ENCODE peak calls at places on chromosomes 4 and X, in eight cellular contexts. One of them, this sample, is unnamed.

GRCh38 chrX:66684196-66684595 is 45.3 kb upstream of the EDA2R start:
- DNase-seq in mucosa of descending colon: no peak
- DNase-seq in stomach: no peak
- DNase-seq in keratinocyte: no peak
- DNase-seq in CD4-positive, alpha-beta memory T cell: no peak
- DNase-seq in neuronal stem cell: no peak
- DNase-seq in OCI-LY7: no peak
- DNase-seq in upper lobe of left lung: no peak
- DNase-seq in this sample: no peak

GRCh38 chrX:75746891-75747639 is 38.0 kb downstream of the MAGEE2 start:
- DNase-seq in keratinocyte: no peak
- DNase-seq in upper lobe of left lung: peak; percentile 25
- DNase-seq in mucosa of descending colon: peak; percentile 44
- DNase-seq in stomach: peak; percentile 42
- DNase-seq in CD4-positive, alpha-beta memory T cell: peak; percentile 22
- DNase-seq in OCI-LY7: peak; percentile 66
- DNase-seq in neuronal stem cell: no peak
- DNase-seq in this sample: no peak

GRCh38 chrX:19888419-19888879 is 1.0 kb upstream of the SH3KBP1 start:
- DNase-seq in upper lobe of left lung: no peak
- DNase-seq in mucosa of descending colon: no peak
- DNase-seq in OCI-LY7: peak; percentile 73
- DNase-seq in stomach: no peak
- DNase-seq in keratinocyte: no peak
- DNase-seq in neuronal stem cell: peak; percentile 27
- DNase-seq in CD4-positive, alpha-beta memory T cell: peak; percentile 58
- DNase-seq in this sample: no peak

GRCh38 chrX:108001218-108001814 is 19.1 kb upstream of the TEX13B start:
- DNase-seq in upper lobe of left lung: no peak
- DNase-seq in neuronal stem cell: no peak
- DNase-seq in OCI-LY7: peak; percentile 53
- DNase-seq in mucosa of descending colon: no peak
- DNase-seq in keratinocyte: no peak
- DNase-seq in stomach: no peak
- DNase-seq in CD4-positive, alpha-beta memory T cell: peak; percentile 60
- DNase-seq in this sample: no peak

GRCh38 chr4:87947381-87948160 is 27.9 kb upstream of the SPP1 start:
- DNase-seq in stomach: no peak
- DNase-seq in upper lobe of left lung: no peak
- DNase-seq in CD4-positive, alpha-beta memory T cell: no peak
- DNase-seq in OCI-LY7: no peak
- DNase-seq in neuronal stem cell: no peak
- DNase-seq in keratinocyte: no peak
- DNase-seq in mucosa of descending colon: no peak
- DNase-seq in this sample: no peak

GRCh38 chrX:23773601-23774175 is 9.3 kb upstream of the SAT1 start:
- DNase-seq in CD4-positive, alpha-beta memory T cell: peak; percentile 76
- DNase-seq in neuronal stem cell: no peak
- DNase-seq in stomach: no peak
- DNase-seq in OCI-LY7: peak; percentile 71
- DNase-seq in upper lobe of left lung: peak; percentile 42
- DNase-seq in keratinocyte: no peak
- DNase-seq in mucosa of descending colon: no peak
- DNase-seq in this sample: no peak

GRCh38 chr4:41538017-41538733 is at the start of gene LIMCH1:
- DNase-seq in upper lobe of left lung: peak; percentile 39
- DNase-seq in mucosa of descending colon: peak; percentile 19
- DNase-seq in keratinocyte: no peak
- DNase-seq in CD4-positive, alpha-beta memory T cell: no peak
- DNase-seq in OCI-LY7: no peak
- DNase-seq in stomach: no peak
- DNase-seq in neuronal stem cell: no peak
- DNase-seq in this sample: no peak

GRCh38 chr4:79526970-79527565 is 119.0 kb upstream of the GK2 start:
- DNase-seq in upper lobe of left lung: no peak
- DNase-seq in CD4-positive, alpha-beta memory T cell: no peak
- DNase-seq in neuronal stem cell: no peak
- DNase-seq in keratinocyte: no peak
- DNase-seq in mucosa of descending colon: no peak
- DNase-seq in OCI-LY7: no peak
- DNase-seq in stomach: no peak
- DNase-seq in this sample: no peak

GRCh38 chr4:55637272-55637820 is 1.2 kb upstream of the NMU start:
- DNase-seq in neuronal stem cell: no peak
- DNase-seq in keratinocyte: no peak
- DNase-seq in mucosa of descending colon: no peak
- DNase-seq in CD4-positive, alpha-beta memory T cell: no peak
- DNase-seq in stomach: no peak
- DNase-seq in OCI-LY7: no peak
- DNase-seq in upper lobe of left lung: no peak
- DNase-seq in this sample: no peak

GRCh38 chr4:5693871-5694270 is 14.5 kb downstream of the EVC2 start:
- DNase-seq in keratinocyte: no peak
- DNase-seq in upper lobe of left lung: no peak
- DNase-seq in neuronal stem cell: no peak
- DNase-seq in OCI-LY7: no peak
- DNase-seq in CD4-positive, alpha-beta memory T cell: no peak
- DNase-seq in stomach: no peak
- DNase-seq in mucosa of descending colon: no peak
- DNase-seq in this sample: no peak

GRCh38 chr4:138007572-138007971 is 234.6 kb downstream of the SLC7A11 start:
- DNase-seq in CD4-positive, alpha-beta memory T cell: no peak
- DNase-seq in stomach: no peak
- DNase-seq in OCI-LY7: no peak
- DNase-seq in neuronal stem cell: no peak
- DNase-seq in keratinocyte: no peak
- DNase-seq in upper lobe of left lung: no peak
- DNase-seq in mucosa of descending colon: no peak
- DNase-seq in this sample: no peak

GRCh38 chrX:101029665-101030064 is 22.2 kb downstream of the TRMT2B start:
- DNase-seq in keratinocyte: no peak
- DNase-seq in mucosa of descending colon: no peak
- DNase-seq in stomach: no peak
- DNase-seq in upper lobe of left lung: no peak
- DNase-seq in CD4-positive, alpha-beta memory T cell: no peak
- DNase-seq in OCI-LY7: no peak
- DNase-seq in neuronal stem cell: no peak
- DNase-seq in this sample: no peak

GRCh38 chr4:110475881-110476818 is at the start of gene ENPEP:
- DNase-seq in stomach: no peak
- DNase-seq in keratinocyte: no peak
- DNase-seq in neuronal stem cell: no peak
- DNase-seq in mucosa of descending colon: peak; percentile 40
- DNase-seq in OCI-LY7: no peak
- DNase-seq in upper lobe of left lung: no peak
- DNase-seq in CD4-positive, alpha-beta memory T cell: no peak
- DNase-seq in this sample: no peak

GRCh38 chr4:81449018-81449417 is 22.7 kb downstream of the RASGEF1B start:
- DNase-seq in keratinocyte: no peak
- DNase-seq in neuronal stem cell: no peak
- DNase-seq in mucosa of descending colon: no peak
- DNase-seq in upper lobe of left lung: no peak
- DNase-seq in OCI-LY7: no peak
- DNase-seq in CD4-positive, alpha-beta memory T cell: no peak
- DNase-seq in stomach: no peak
- DNase-seq in this sample: no peak
- H3K4me1 ChIP-seq in keratinocyte: peaks cover 27% of the 10 kb centered on the region
- H3K4me1 ChIP-seq in neuronal stem cell: no peaks in the 10 kb centered on the region
- H3K4me1 ChIP-seq in mucosa of descending colon: no peaks in the 10 kb centered on the region
- H3K4me1 ChIP-seq in upper lobe of left lung: no peaks in the 10 kb centered on the region
- H3K4me1 ChIP-seq in OCI-LY7: peaks cover 12% of the 10 kb centered on the region
- H3K4me1 ChIP-seq in CD4-positive, alpha-beta memory T cell: no peaks in the 10 kb centered on the region
- H3K4me1 ChIP-seq in stomach: no peaks in the 10 kb centered on the region
- H3K4me1 ChIP-seq in this sample: peaks cover 32% of the 10 kb centered on the region

GRCh38 chr4:73259552-73260140 is 1.0 kb upstream of the ANKRD17 start:
- DNase-seq in upper lobe of left lung: no peak
- DNase-seq in OCI-LY7: peak; percentile 46
- DNase-seq in mucosa of descending colon: no peak
- DNase-seq in stomach: no peak
- DNase-seq in keratinocyte: no peak
- DNase-seq in neuronal stem cell: no peak
- DNase-seq in CD4-positive, alpha-beta memory T cell: no peak
- DNase-seq in this sample: no peak

GRCh38 chr4:73257995-73258667 is 467 bp downstream of the ANKRD17 start:
- DNase-seq in neuronal stem cell: peak; percentile 40
- DNase-seq in OCI-LY7: peak; percentile 70
- DNase-seq in CD4-positive, alpha-beta memory T cell: no peak
- DNase-seq in stomach: no peak
- DNase-seq in upper lobe of left lung: peak; percentile 26
- DNase-seq in mucosa of descending colon: no peak
- DNase-seq in keratinocyte: no peak
- DNase-seq in this sample: no peak

GRCh38 chr4:73257242-73257994 is 1.2 kb downstream of the ANKRD17 start:
- DNase-seq in keratinocyte: peak; percentile 21
- DNase-seq in OCI-LY7: peak; percentile 77
- DNase-seq in CD4-positive, alpha-beta memory T cell: peak; percentile 66
- DNase-seq in neuronal stem cell: peak; percentile 38
- DNase-seq in upper lobe of left lung: peak; percentile 84
- DNase-seq in mucosa of descending colon: peak; percentile 80
- DNase-seq in stomach: peak; percentile 80
- DNase-seq in this sample: peak; percentile 16

GRCh38 chr4:73258668-73259551 is at the start of gene ANKRD17:
- DNase-seq in mucosa of descending colon: peak; percentile 96
- DNase-seq in neuronal stem cell: peak; percentile 91
- DNase-seq in OCI-LY7: peak; percentile 94
- DNase-seq in CD4-positive, alpha-beta memory T cell: peak; percentile 92
- DNase-seq in keratinocyte: peak; percentile 48
- DNase-seq in upper lobe of left lung: peak; percentile 92
- DNase-seq in stomach: peak; percentile 94
- DNase-seq in this sample: peak; percentile 65
- H3K4me1 ChIP-seq in mucosa of descending colon: peaks cover 37% of the 10 kb centered on the region
- H3K4me1 ChIP-seq in neuronal stem cell: peaks cover 4% of the 10 kb centered on the region
- H3K4me1 ChIP-seq in OCI-LY7: peaks cover 50% of the 10 kb centered on the region
- H3K4me1 ChIP-seq in CD4-positive, alpha-beta memory T cell: peaks cover 51% of the 10 kb centered on the region
- H3K4me1 ChIP-seq in keratinocyte: peaks cover 17% of the 10 kb centered on the region
- H3K4me1 ChIP-seq in upper lobe of left lung: peaks cover 39% of the 10 kb centered on the region
- H3K4me1 ChIP-seq in stomach: peaks cover 26% of the 10 kb centered on the region
- H3K4me1 ChIP-seq in this sample: peaks cover 39% of the 10 kb centered on the region

GRCh38 chrX:111020283-111020682 is 75.7 kb upstream of the PAK3 start:
- DNase-seq in mucosa of descending colon: no peak
- DNase-seq in OCI-LY7: no peak
- DNase-seq in CD4-positive, alpha-beta memory T cell: no peak
- DNase-seq in stomach: no peak
- DNase-seq in upper lobe of left lung: no peak
- DNase-seq in keratinocyte: no peak
- DNase-seq in neuronal stem cell: no peak
- DNase-seq in this sample: no peak
- H3K4me1 ChIP-seq in mucosa of descending colon: no peaks in the 10 kb centered on the region
- H3K4me1 ChIP-seq in OCI-LY7: no peaks in the 10 kb centered on the region
- H3K4me1 ChIP-seq in CD4-positive, alpha-beta memory T cell: no peaks in the 10 kb centered on the region
- H3K4me1 ChIP-seq in stomach: no peaks in the 10 kb centered on the region
- H3K4me1 ChIP-seq in upper lobe of left lung: no peaks in the 10 kb centered on the region
- H3K4me1 ChIP-seq in keratinocyte: no peaks in the 10 kb centered on the region
- H3K4me1 ChIP-seq in neuronal stem cell: no peaks in the 10 kb centered on the region
- H3K4me1 ChIP-seq in this sample: no peaks in the 10 kb centered on the region

DNA sequence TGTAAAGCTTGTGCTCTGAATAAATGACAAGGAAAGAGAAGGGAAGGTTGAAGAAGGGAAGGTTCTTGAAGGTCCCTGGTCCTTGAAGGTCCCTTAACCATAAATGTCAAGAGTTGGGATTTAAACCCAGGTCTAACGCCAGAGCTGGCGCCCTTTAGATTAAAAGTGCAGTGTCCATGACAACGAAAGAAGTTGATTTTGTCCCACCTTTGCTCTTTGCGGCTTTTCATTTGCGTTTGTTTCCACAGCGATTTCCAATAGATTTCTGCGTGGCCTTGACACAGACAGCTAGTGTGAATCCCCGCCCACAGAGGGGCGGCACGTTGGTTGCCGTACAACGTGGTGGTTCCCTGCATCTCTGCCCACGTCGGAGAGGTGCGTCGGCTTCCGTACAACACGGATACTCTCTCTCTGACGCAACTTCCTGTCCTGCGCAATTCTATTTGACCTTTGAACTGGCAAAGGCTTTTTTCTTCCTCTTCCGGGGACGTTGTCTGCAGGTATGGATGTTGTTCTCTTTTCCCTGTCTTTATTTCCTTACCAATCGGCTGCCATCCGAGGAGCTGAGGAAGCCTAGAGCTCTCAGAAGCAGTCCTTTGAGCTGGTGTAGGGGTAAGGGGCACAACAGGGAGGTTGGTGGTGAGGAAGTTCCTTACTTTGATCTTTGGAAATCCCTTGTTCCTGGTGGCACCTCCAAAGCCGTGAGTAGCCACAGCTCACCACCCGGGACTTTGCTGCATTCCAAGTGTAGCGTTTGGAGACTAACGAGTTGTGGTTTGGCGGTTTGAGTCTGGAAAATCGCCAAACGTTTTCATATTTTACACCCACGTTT is at the start of gene RPL34:
- DNase-seq in CD4-positive, alpha-beta memory T cell: peak; percentile 96
- DNase-seq in OCI-LY7: peak; percentile 98
- DNase-seq in upper lobe of left lung: peak; percentile 98
- DNase-seq in keratinocyte: peak; percentile 84
- DNase-seq in neuronal stem cell: peak; percentile 87
- DNase-seq in mucosa of descending colon: peak; percentile 94
- DNase-seq in stomach: peak; percentile 96
- DNase-seq in this sample: peak; percentile 91
- H3K4me1 ChIP-seq in CD4-positive, alpha-beta memory T cell: peaks cover 49% of the 10 kb centered on the region
- H3K4me1 ChIP-seq in OCI-LY7: peaks cover 45% of the 10 kb centered on the region
- H3K4me1 ChIP-seq in upper lobe of left lung: peaks cover 25% of the 10 kb centered on the region
- H3K4me1 ChIP-seq in keratinocyte: peaks cover 15% of the 10 kb centered on the region
- H3K4me1 ChIP-seq in neuronal stem cell: peaks cover 4% of the 10 kb centered on the region
- H3K4me1 ChIP-seq in mucosa of descending colon: peaks cover 23% of the 10 kb centered on the region
- H3K4me1 ChIP-seq in stomach: peaks cover 36% of the 10 kb centered on the region
- H3K4me1 ChIP-seq in this sample: peaks cover 47% of the 10 kb centered on the region

DNA sequence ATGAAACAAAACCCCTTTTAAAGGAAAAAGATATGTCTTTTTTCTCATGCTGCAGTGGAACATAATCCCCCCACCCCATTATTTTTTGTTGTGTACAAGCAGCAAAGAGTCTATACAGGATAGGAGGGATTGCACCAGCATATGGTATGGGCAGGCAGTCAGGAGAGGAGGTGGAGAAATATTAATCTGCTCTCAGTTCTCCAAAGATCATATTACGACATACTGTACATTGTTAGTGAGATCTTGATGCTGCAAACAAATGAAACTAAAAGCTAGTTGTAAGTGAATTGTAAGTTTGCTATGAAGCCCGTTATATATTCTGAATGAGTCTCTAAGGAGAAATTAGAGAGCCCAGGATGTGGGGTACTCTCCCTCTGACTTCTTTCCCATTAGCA is 75.3 kb downstream of the RAPGEF2 start:
- DNase-seq in OCI-LY7: no peak
- DNase-seq in stomach: no peak
- DNase-seq in neuronal stem cell: no peak
- DNase-seq in CD4-positive, alpha-beta memory T cell: no peak
- DNase-seq in mucosa of descending colon: no peak
- DNase-seq in keratinocyte: no peak
- DNase-seq in upper lobe of left lung: no peak
- DNase-seq in this sample: no peak
- H3K4me1 ChIP-seq in OCI-LY7: peaks cover 42% of the 10 kb centered on the region
- H3K4me1 ChIP-seq in stomach: peaks cover 22% of the 10 kb centered on the region
- H3K4me1 ChIP-seq in neuronal stem cell: peaks cover 9% of the 10 kb centered on the region
- H3K4me1 ChIP-seq in CD4-positive, alpha-beta memory T cell: peaks cover 8% of the 10 kb centered on the region
- H3K4me1 ChIP-seq in mucosa of descending colon: peaks cover 6% of the 10 kb centered on the region
- H3K4me1 ChIP-seq in keratinocyte: peaks cover 12% of the 10 kb centered on the region
- H3K4me1 ChIP-seq in upper lobe of left lung: peaks cover 54% of the 10 kb centered on the region
- H3K4me1 ChIP-seq in this sample: peaks cover 4% of the 10 kb centered on the region